ENCODE peak calls at places on chromosome 21, in six cellular contexts. Z is AG10803, A is HFF-Myc, F is left lung, I is tibial nerve, Q is fibroblast of pulmonary artery. J is an unnamed sample.

GRCh38 chr21:14917762-14918161 is 147.0 kb downstream of the NRIP1 start:
- DNase-seq in F (no peak), I (no peak), Z (no peak), Q (peak), A (no peak), J (peak)

GRCh38 chr21:24032709-24033232 is 1574.5 kb downstream of the MRPL39 start:
- DNase-seq in Z (no peak), A (no peak), F (no peak), Q (no peak), I (no peak), J (no peak)

GRCh38 chr21:17406202-17406601 is 106.6 kb upstream of the CXADR start:
- DNase-seq in Z (no peak), F (no peak), Q (no peak), I (no peak), A (no peak), J (no peak)

GRCh38 chr21:27505516-27505915 is 538.6 kb upstream of the ADAMTS5 start:
- DNase-seq in A (peak), Z (peak), F (no peak), I (no peak), Q (peak), J (peak)

GRCh38 chr21:32520885-32521735 is 64.2 kb downstream of the TCP10L start:
- DNase-seq in F (no peak), A (peak), Q (peak), Z (peak), I (peak), J (peak)

GRCh38 chr21:42991992-42992740 is 17.8 kb downstream of the PKNOX1 start:
- DNase-seq in F (no peak), A (peak), I (no peak), Q (peak), Z (peak), J (peak)

GRCh38 chr21:36082140-36082742 is 12.4 kb downstream of the CBR1 start:
- DNase-seq in A (no peak), Q (no peak), Z (no peak), I (no peak), F (no peak), J (no peak)

GRCh38 chr21:43861716-43862115 is 3.3 kb upstream of the AGPAT3 start:
- DNase-seq in Q (no peak), A (no peak), F (peak), I (no peak), Z (no peak), J (no peak)

GRCh38 chr21:35136586-35137254 is 87.6 kb upstream of the RUNX1 start:
- DNase-seq in A (no peak), F (no peak), I (no peak), Q (peak), Z (peak), J (peak)

GRCh38 chr21:23452384-23453083 is 2154.7 kb downstream of the MRPL39 start:
- DNase-seq in I (no peak), F (no peak), Z (no peak), Q (no peak), A (no peak), J (no peak)

GRCh38 chr21:43712268-43712942 is 6.5 kb upstream of the PDXK start:
- DNase-seq in I (no peak), F (no peak), Q (no peak), Z (peak), A (no peak), J (no peak)

GRCh38 chr21:26447932-26448331 is 125.2 kb downstream of the CYYR1 start:
- DNase-seq in I (no peak), A (no peak), Z (peak), F (no peak), Q (peak), J (no peak)

GRCh38 chr21:46660505-46660904 is 25.0 kb downstream of the PRMT2 start:
- DNase-seq in I (no peak), Q (no peak), F (no peak), Z (no peak), A (no peak), J (no peak)

GRCh38 chr21:15367061-15367626 is 302.3 kb upstream of the NRIP1 start:
- DNase-seq in Z (no peak), Q (no peak), F (no peak), A (no peak), I (no peak), J (no peak)

GRCh38 chr21:14850394-14850793 is 214.4 kb downstream of the NRIP1 start:
- DNase-seq in Q (peak), I (no peak), Z (peak), F (no peak), A (no peak), J (no peak)

DNA sequence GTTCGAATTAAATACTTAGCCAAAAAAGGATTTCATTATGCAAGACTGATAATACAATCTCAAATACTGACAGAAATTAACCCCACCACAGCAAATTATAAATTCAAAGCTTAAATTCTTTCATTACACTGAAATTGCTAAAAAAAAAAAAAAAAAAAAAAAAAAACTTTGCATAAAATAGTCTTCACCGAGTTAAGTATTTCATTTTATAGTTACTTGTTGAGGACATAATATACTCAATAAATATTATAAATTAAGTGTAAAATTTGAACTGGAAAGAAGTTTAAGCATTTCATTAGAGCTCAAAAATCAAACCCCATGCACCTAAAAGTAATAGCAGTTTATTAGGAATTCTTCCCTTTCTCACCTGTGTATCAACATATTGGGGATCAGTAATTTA is 1.9 kb upstream of the PSMG1 start:
- DNase-seq in F (no peak), Z (no peak), A (no peak), Q (no peak), I (no peak), J (no peak)
- H3K4me3 ChIP-seq in F (no peak), Z (no peak), A (no peak), Q (no peak), I (no peak), J (no peak)

GRCh38 chr21:33894736-33895288 is 20.8 kb downstream of the ATP5PO start:
- DNase-seq in I (peak), F (peak), Q (peak), A (peak), Z (peak), J (peak)
- H3K4me3 ChIP-seq in I (peak), F (no peak), Q (peak), A (peak), Z (peak), J (peak)

GRCh38 chr21:45555557-45556301 is 13.5 kb upstream of the SLC19A1 start:
- DNase-seq in F (peak), Q (peak), I (no peak), A (peak), Z (peak), J (peak)
- H3K4me3 ChIP-seq in F (peak), Q (peak), I (peak), A (peak), Z (peak), J (peak)

GRCh38 chr21:37459575-37459974 is 93.0 kb downstream of the DYRK1A start:
- DNase-seq in A (no peak), I (no peak), Z (peak), Q (peak), F (no peak), J (peak)
- H3K4me3 ChIP-seq in A (no peak), I (no peak), Z (peak), Q (no peak), F (no peak), J (no peak)

DNA sequence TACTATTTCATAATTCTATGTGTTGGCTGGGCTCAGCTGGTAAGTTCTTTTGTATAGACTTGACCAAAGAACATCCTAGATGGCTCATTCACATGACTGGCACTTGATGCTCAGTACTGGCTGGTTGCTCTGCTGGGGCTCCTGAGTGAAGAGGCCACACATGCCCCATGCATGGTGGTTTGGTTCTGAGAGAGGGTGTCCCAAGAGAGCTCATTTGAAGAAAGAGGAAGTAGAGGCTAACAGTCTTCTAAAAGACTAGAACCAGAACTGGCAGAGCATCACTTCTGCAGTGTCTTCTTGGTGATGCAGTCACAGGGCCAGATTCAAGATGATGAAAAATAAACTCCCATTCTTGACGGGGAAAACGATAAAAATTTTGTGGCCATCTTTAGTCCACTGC is 5.2 kb upstream of the BACH1 start:
- DNase-seq in A (no peak), Z (no peak), I (no peak), F (no peak), Q (no peak), J (no peak)
- H3K4me3 ChIP-seq in A (no peak), Z (no peak), I (no peak), F (no peak), Q (no peak), J (no peak)

GRCh38 chr21:45401916-45402900 is 2.8 kb upstream of the COL18A1 start:
- DNase-seq in A (no peak), Q (peak), I (no peak), Z (no peak), F (peak), J (no peak)
- H3K4me3 ChIP-seq in A (no peak), Q (no peak), I (no peak), Z (no peak), F (no peak), J (no peak)

J was measured in foreskin fibroblast.